ENCODE peak calls at places on chromosomes 7 and 10, in seven cellular contexts. K is heart right ventricle; G is fibroblast of lung; R is transverse colon; H is heart left ventricle; D is aorta; C is CD4-positive, alpha-beta memory T cell. T is an unnamed sample. For H3K4me1, the result is how much of the 10 kb centered on the place peaks cover.

GRCh38 chr10:42874713-42875387 is 92.3 kb downstream of the BMS1 start:
- DNase-seq in K (no peak), C (no peak), G (no peak), H (no peak), D (no peak), R (no peak), T (no peak)

GRCh38 chr10:133032976-133033741 is 54.6 kb upstream of the ADGRA1 start:
- DNase-seq in R (no peak), H (no peak), G (no peak), D (no peak), K (no peak), C (no peak), T (no peak)

GRCh38 chr7:137715546-137715945 is 131.2 kb downstream of the DGKI start:
- DNase-seq in H (no peak), C (no peak), G (peak), K (no peak), R (no peak), D (no peak), T (no peak)

GRCh38 chr10:120514035-120514620 is 57.1 kb downstream of the PLPP4 start:
- DNase-seq in H (no peak), K (no peak), C (no peak), G (peak), R (peak), D (peak), T (peak)

GRCh38 chr10:37535459-37536246 is 321.8 kb downstream of the ZNF248 start:
- DNase-seq in R (no peak), G (no peak), K (no peak), D (no peak), H (no peak), C (no peak), T (peak)

GRCh38 chr10:30687698-30688213 is 58.2 kb upstream of the LYZL2 start:
- DNase-seq in D (peak), G (peak), C (peak), H (peak), R (peak), K (peak), T (peak)

GRCh38 chr7:1422512-1423265 is 36.6 kb downstream of the MICALL2 start:
- DNase-seq in G (no peak), C (no peak), K (no peak), R (no peak), D (no peak), H (peak), T (no peak)

GRCh38 chr10:111076682-111077661 is at the start of gene ADRA2A:
- DNase-seq in R (peak), C (peak), G (peak), H (peak), K (peak), D (no peak), T (peak)

GRCh38 chr7:17333227-17333626 is 34.8 kb downstream of the AHR start:
- DNase-seq in C (no peak), H (no peak), D (no peak), K (no peak), R (no peak), G (peak), T (no peak)

GRCh38 chr10:6296456-6297214 is 93.9 kb downstream of the PFKFB3 start:
- DNase-seq in H (no peak), R (no peak), G (no peak), K (no peak), C (no peak), D (no peak), T (no peak)

GRCh38 chr10:97873569-97873968 is 23.9 kb downstream of the GOLGA7B start:
- DNase-seq in D (no peak), H (no peak), C (no peak), R (no peak), G (no peak), K (no peak), T (no peak)

GRCh38 chr7:23811540-23811939 is 101.5 kb downstream of the STK31 start:
- DNase-seq in G (peak), C (no peak), R (no peak), H (no peak), K (no peak), D (no peak), T (peak)

GRCh38 chr7:154613811-154614210 is 389.1 kb downstream of the PAXIP1 start:
- DNase-seq in H (no peak), C (no peak), K (no peak), G (no peak), D (no peak), R (no peak), T (no peak)

GRCh38 chr10:52517017-52517416 is 202.9 kb downstream of the DKK1 start:
- DNase-seq in R (no peak), C (no peak), H (no peak), D (no peak), G (no peak), K (no peak), T (peak)

GRCh38 chr10:122706947-122707346 is 7.3 kb upstream of the C10orf120 start:
- DNase-seq in K (peak), H (peak), D (no peak), G (no peak), R (no peak), C (no peak), T (no peak)

GRCh38 chr10:14397069-14397468 is 66.3 kb upstream of the FRMD4A start:
- DNase-seq in H (peak), G (peak), K (peak), C (no peak), R (no peak), D (peak), T (no peak)

GRCh38 chr7:132380065-132380464 is 196.2 kb downstream of the PLXNA4 start:
- DNase-seq in K (peak), R (no peak), G (peak), C (no peak), D (no peak), H (peak), T (no peak)

GRCh38 chr7:142323706-142324105 is 65.8 kb upstream of the PRSS58 start:
- DNase-seq in K (peak), R (peak), H (no peak), C (peak), G (no peak), D (no peak), T (peak)

GRCh38 chr10:114349505-114350211 is 54.6 kb downstream of the AFAP1L2 start:
- DNase-seq in G (no peak), C (no peak), D (no peak), R (peak), H (no peak), K (no peak), T (no peak)

GRCh38 chr7:17681965-17682364 is 258.3 kb downstream of the SNX13 start:
- DNase-seq in H (no peak), C (no peak), K (no peak), R (no peak), G (peak), D (no peak), T (no peak)

GRCh38 chr7:20227291-20227795 is 10.2 kb upstream of the MACC1 start:
- DNase-seq in K (no peak), H (no peak), D (no peak), R (no peak), C (no peak), G (no peak), T (no peak)

GRCh38 chr10:104642311-104643022 is 1.4 kb downstream of the SORCS3 start:
- DNase-seq in H (peak), K (peak), C (no peak), R (no peak), G (peak), D (no peak), T (no peak)

GRCh38 chr7:3117488-3118228 is 74.0 kb upstream of the CARD11 start:
- DNase-seq in R (no peak), K (no peak), G (no peak), H (no peak), C (peak), D (no peak), T (no peak)

GRCh38 chr7:3114917-3115316 is 71.2 kb upstream of the CARD11 start:
- DNase-seq in K (no peak), R (no peak), H (no peak), D (no peak), C (no peak), G (no peak), T (no peak)

GRCh38 chr7:3119963-3120362 is 76.3 kb upstream of the CARD11 start:
- DNase-seq in D (no peak), R (no peak), C (no peak), K (no peak), H (no peak), G (no peak), T (no peak)

DNA sequence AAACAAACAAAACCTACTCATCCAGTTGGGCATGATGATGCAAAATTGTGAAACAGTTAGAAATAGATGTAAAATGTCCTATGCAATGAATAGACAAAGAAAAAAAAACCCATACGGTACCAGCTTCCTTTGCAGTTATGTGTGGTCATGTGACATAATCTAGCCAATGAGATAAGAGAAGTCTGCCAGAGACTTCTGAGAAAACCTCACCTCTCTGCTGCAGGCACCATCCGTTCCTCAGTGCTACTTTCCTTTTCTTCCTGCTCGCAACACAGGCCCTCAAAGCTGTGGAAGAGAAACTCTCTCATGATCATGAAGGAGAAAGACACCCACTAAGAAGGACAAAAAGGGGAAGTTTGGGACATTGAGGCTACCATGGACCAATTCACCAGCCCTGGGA is 76.8 kb upstream of the CARD11 start:
- DNase-seq in K (no peak), D (no peak), G (no peak), H (no peak), C (peak), R (no peak), T (no peak)
- H3K4me1 ChIP-seq in K (under half), D (under half), G (under half), H (under half), C (half or more), R (under half), T (under half)

DNA sequence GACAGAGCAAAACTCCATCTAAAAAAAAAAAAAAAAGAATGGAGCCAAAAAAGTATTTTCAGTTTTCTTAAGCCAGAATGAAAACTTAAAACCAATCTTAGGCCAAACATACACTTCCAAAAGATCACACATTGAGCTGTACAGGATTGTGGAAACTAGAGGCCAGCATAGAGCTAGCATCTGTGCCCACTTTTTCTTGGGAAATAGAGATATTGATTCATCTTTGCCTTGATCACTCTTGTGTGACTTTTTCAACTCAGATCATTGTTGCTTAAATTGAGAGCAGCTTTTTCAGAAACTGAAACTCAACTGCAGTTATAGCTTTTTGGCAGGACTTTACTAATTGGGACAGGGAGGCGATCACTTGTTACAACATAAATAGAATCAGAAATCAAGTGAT is 132.2 kb downstream of the PRKG1 start:
- DNase-seq in H (no peak), K (no peak), G (no peak), D (no peak), R (no peak), C (no peak), T (no peak)
- H3K4me3 ChIP-seq in H (no peak), K (no peak), G (no peak), D (no peak), R (no peak), C (no peak), T (no peak)

DNA sequence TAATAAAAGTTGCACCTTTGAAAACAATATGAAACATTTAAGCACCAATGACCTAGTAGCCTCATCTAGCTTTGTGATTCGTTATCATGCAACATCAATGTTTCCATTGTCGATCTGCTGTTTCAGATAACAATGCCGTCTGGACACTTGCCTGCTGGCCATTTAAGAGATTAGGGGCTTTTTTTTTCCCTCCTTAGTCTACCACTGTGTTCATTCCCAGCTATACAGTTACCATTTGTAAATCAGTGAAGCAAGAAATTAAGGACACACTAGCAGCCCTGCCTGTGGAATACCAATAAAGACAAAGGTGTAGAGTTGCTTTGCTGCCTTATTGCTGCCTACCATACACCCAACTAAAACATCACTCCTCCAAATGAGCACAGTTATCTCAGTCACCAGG is 37.6 kb upstream of the MYO3A start:
- DNase-seq in R (no peak), D (no peak), C (no peak), G (no peak), H (no peak), K (no peak), T (no peak)
- H3K4me1 ChIP-seq in R (under half), D (under half), C (under half), G (under half), H (under half), K (under half), T (under half)

GRCh38 chr10:84368828-84369227 is 40.4 kb downstream of the CCSER2 start:
- DNase-seq in H (no peak), C (no peak), R (no peak), K (no peak), G (no peak), D (no peak), T (no peak)
- H3K4me3 ChIP-seq in H (no peak), C (no peak), R (no peak), K (no peak), G (no peak), D (no peak), T (no peak)

DNA sequence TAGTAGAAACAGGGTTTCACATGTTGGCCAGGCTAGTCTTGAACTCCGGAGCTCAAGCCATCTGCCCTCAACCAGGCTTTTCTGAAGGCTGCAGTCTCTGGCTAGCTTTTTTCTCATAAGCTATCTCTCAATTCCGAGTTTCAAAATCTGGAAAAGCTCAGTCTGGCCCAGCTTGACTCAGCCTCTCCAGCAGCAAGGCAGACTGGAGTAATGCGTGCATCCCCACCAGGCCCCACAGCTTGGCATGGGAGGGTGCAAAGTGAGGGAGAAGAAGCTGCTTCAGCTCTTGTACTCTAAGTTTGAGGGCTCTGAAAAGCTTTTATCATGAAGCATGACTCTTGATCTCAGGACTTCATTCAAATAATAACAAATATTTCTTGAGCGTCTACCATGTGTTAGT is 4.8 kb downstream of the DHTKD1 start:
- DNase-seq in C (no peak), R (no peak), K (no peak), H (no peak), G (no peak), D (no peak), T (no peak)
- H3K4me1 ChIP-seq in C (under half), R (under half), K (under half), H (under half), G (under half), D (under half), T (under half)

DNA sequence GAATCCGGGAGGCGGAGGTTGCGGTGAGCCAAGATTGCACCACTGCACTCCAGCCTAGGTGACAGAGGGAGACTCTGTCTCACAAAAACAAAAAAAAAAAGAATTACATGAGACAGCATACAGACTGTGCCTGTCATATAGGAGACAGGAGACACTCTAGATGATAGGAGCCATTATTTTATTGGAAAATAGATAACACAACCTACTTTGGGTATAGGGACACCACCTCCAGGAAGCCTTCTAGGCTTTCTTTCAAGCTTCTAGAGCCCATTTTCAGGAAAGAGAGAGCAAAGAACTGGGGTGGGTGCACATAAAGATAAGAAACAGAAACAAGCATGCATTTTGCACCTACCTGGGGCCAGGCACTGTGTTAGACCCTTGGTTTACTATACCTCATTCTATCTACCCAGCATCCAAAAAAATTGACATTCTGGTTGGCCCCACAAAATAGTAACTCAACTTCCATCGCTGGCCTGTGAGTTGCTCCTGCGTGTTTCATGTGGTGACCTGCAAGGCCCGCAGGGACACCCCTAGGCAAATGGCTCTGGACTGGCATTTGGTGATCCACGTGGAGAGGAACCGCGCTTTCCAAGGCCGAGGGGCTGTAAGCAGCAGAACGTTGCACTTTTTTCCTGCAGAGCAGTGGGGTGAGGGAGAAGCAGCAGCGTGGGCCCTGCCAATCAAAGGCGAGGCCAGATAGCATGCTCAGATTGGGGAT is 57.1 kb upstream of the CACUL1 start:
- DNase-seq in D (no peak), G (no peak), C (no peak), R (no peak), H (no peak), K (no peak), T (no peak)
- H3K4me3 ChIP-seq in D (no peak), G (no peak), C (no peak), R (no peak), H (no peak), K (no peak), T (no peak)

GRCh38 chr7:35804571-35804970 is 3.7 kb downstream of the SEPTIN7 start:
- DNase-seq in D (no peak), C (no peak), K (no peak), G (no peak), R (no peak), H (no peak), T (no peak)
- H3K4me1 ChIP-seq in D (under half), C (half or more), K (half or more), G (under half), R (under half), H (under half), T (under half)

DNA sequence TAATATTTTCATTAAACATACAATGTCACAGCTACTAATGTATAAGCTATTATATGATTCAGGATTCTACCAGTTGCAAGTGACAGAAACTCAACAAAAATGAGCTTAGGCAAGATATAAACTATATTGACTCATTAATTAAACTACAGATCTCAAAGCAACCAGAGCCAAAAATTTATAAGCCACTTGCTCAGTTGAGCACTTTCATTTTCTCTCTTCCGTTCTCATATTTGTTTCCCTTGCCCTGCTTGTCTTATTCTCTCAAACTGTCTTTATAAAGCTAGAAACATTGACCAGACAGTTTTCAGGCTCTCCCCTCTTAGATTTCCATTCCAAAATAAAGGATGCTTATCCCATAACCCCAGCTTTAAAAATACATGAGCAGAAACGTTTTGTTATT is 60.2 kb upstream of the DGKB start:
- DNase-seq in G (no peak), H (no peak), C (no peak), D (no peak), K (no peak), R (no peak), T (no peak)
- H3K4me3 ChIP-seq in G (no peak), H (no peak), C (no peak), D (no peak), K (no peak), R (no peak), T (no peak)

GRCh38 chr7:125254521-125254920 is 324.9 kb upstream of the POT1 start:
- DNase-seq in R (no peak), C (no peak), K (no peak), D (no peak), G (no peak), H (no peak), T (no peak)

GRCh38 chr7:125257617-125258016 is 328.0 kb upstream of the POT1 start:
- DNase-seq in H (no peak), C (no peak), D (no peak), K (no peak), G (no peak), R (no peak), T (no peak)

GRCh38 chr7:125256446-125256845 is 326.8 kb upstream of the POT1 start:
- DNase-seq in G (no peak), K (no peak), H (no peak), C (no peak), D (no peak), R (no peak), T (peak)

GRCh38 chr7:125255793-125256192 is 326.2 kb upstream of the POT1 start:
- DNase-seq in K (no peak), D (no peak), G (no peak), H (no peak), C (no peak), R (no peak), T (peak)

GRCh38 chr7:125253454-125254182 is 324.0 kb upstream of the POT1 start:
- DNase-seq in D (no peak), G (peak), R (no peak), K (no peak), C (no peak), H (no peak), T (no peak)
- H3K4me1 ChIP-seq in D (under half), G (under half), R (under half), K (under half), C (under half), H (under half), T (half or more)

T was measured in HAP-1.